ENCODE peak calls at places on chromosomes 3 and 15, in seven cellular contexts. One of them, this sample, is unnamed.

GRCh38 chr15:74955796-74956647 is 550 bp downstream of the RPP25 start:
- DNase-seq in ascending aorta: peak
- DNase-seq in colonic mucosa: peak
- DNase-seq in fibroblast of pulmonary artery: peak
- DNase-seq in IMR-90: peak
- DNase-seq in heart right ventricle: peak
- DNase-seq in AG09309: no peak
- DNase-seq in this sample: peak

GRCh38 chr15:88233921-88234320 is 22.6 kb downstream of the NTRK3 start:
- DNase-seq in colonic mucosa: no peak
- DNase-seq in ascending aorta: no peak
- DNase-seq in AG09309: no peak
- DNase-seq in fibroblast of pulmonary artery: no peak
- DNase-seq in IMR-90: no peak
- DNase-seq in heart right ventricle: no peak
- DNase-seq in this sample: no peak

GRCh38 chr3:125381743-125382142 is 6.6 kb upstream of the ZNF148 start:
- DNase-seq in IMR-90: peak
- DNase-seq in fibroblast of pulmonary artery: no peak
- DNase-seq in AG09309: no peak
- DNase-seq in heart right ventricle: no peak
- DNase-seq in ascending aorta: no peak
- DNase-seq in colonic mucosa: no peak
- DNase-seq in this sample: peak

GRCh38 chr3:170200992-170201391 is 19.5 kb upstream of the PHC3 start:
- DNase-seq in heart right ventricle: no peak
- DNase-seq in colonic mucosa: no peak
- DNase-seq in IMR-90: no peak
- DNase-seq in AG09309: no peak
- DNase-seq in ascending aorta: no peak
- DNase-seq in fibroblast of pulmonary artery: no peak
- DNase-seq in this sample: no peak

GRCh38 chr3:104951426-104951825 is 415.3 kb upstream of the ALCAM start:
- DNase-seq in fibroblast of pulmonary artery: peak
- DNase-seq in AG09309: no peak
- DNase-seq in IMR-90: peak
- DNase-seq in heart right ventricle: no peak
- DNase-seq in ascending aorta: no peak
- DNase-seq in colonic mucosa: no peak
- DNase-seq in this sample: peak

GRCh38 chr15:25859838-25860645 is 3.1 kb downstream of the ATP10A start:
- DNase-seq in fibroblast of pulmonary artery: no peak
- DNase-seq in ascending aorta: peak
- DNase-seq in colonic mucosa: no peak
- DNase-seq in IMR-90: no peak
- DNase-seq in heart right ventricle: no peak
- DNase-seq in AG09309: no peak
- DNase-seq in this sample: no peak

GRCh38 chr3:2937578-2937977 is 172.6 kb downstream of the IL5RA start:
- DNase-seq in IMR-90: no peak
- DNase-seq in heart right ventricle: no peak
- DNase-seq in ascending aorta: no peak
- DNase-seq in AG09309: no peak
- DNase-seq in fibroblast of pulmonary artery: no peak
- DNase-seq in colonic mucosa: no peak
- DNase-seq in this sample: no peak

GRCh38 chr15:73346735-73347312 is 21.9 kb downstream of the HCN4 start:
- DNase-seq in IMR-90: peak
- DNase-seq in fibroblast of pulmonary artery: peak
- DNase-seq in AG09309: no peak
- DNase-seq in heart right ventricle: peak
- DNase-seq in colonic mucosa: peak
- DNase-seq in ascending aorta: no peak
- DNase-seq in this sample: peak

GRCh38 chr3:124928333-124929202 is 6.0 kb downstream of the MUC13 start:
- DNase-seq in AG09309: peak
- DNase-seq in colonic mucosa: peak
- DNase-seq in ascending aorta: peak
- DNase-seq in fibroblast of pulmonary artery: peak
- DNase-seq in IMR-90: peak
- DNase-seq in heart right ventricle: peak
- DNase-seq in this sample: peak

GRCh38 chr3:132417695-132418520 is 606 bp downstream of the DNAJC13 start:
- DNase-seq in heart right ventricle: no peak
- DNase-seq in colonic mucosa: peak
- DNase-seq in AG09309: no peak
- DNase-seq in fibroblast of pulmonary artery: peak
- DNase-seq in IMR-90: peak
- DNase-seq in ascending aorta: no peak
- DNase-seq in this sample: peak

GRCh38 chr3:43998374-43998840 is 243.3 kb upstream of the TOPAZ1 start:
- DNase-seq in ascending aorta: no peak
- DNase-seq in heart right ventricle: no peak
- DNase-seq in IMR-90: no peak
- DNase-seq in AG09309: no peak
- DNase-seq in colonic mucosa: no peak
- DNase-seq in fibroblast of pulmonary artery: no peak
- DNase-seq in this sample: no peak

GRCh38 chr3:48563382-48563918 is at the start of gene UCN2:
- DNase-seq in colonic mucosa: no peak
- DNase-seq in heart right ventricle: no peak
- DNase-seq in ascending aorta: no peak
- DNase-seq in IMR-90: peak
- DNase-seq in AG09309: no peak
- DNase-seq in fibroblast of pulmonary artery: peak
- DNase-seq in this sample: peak

GRCh38 chr15:71115567-71116351 is 488 bp downstream of the THSD4 start:
- DNase-seq in heart right ventricle: peak
- DNase-seq in AG09309: no peak
- DNase-seq in ascending aorta: peak
- DNase-seq in colonic mucosa: peak
- DNase-seq in IMR-90: peak
- DNase-seq in fibroblast of pulmonary artery: peak
- DNase-seq in this sample: peak

GRCh38 chr15:98955980-98956723 is 51.4 kb downstream of the PGPEP1L start:
- DNase-seq in colonic mucosa: no peak
- DNase-seq in AG09309: no peak
- DNase-seq in IMR-90: no peak
- DNase-seq in fibroblast of pulmonary artery: no peak
- DNase-seq in ascending aorta: no peak
- DNase-seq in heart right ventricle: no peak
- DNase-seq in this sample: no peak

GRCh38 chr15:48940508-48940907 is 23.2 kb downstream of the SHC4 start:
- DNase-seq in AG09309: peak
- DNase-seq in heart right ventricle: no peak
- DNase-seq in colonic mucosa: no peak
- DNase-seq in ascending aorta: no peak
- DNase-seq in fibroblast of pulmonary artery: peak
- DNase-seq in IMR-90: peak
- DNase-seq in this sample: peak

GRCh38 chr3:129845956-129846355 is 47.6 kb downstream of the TMCC1 start:
- DNase-seq in colonic mucosa: no peak
- DNase-seq in IMR-90: no peak
- DNase-seq in ascending aorta: no peak
- DNase-seq in fibroblast of pulmonary artery: peak
- DNase-seq in AG09309: no peak
- DNase-seq in heart right ventricle: no peak
- DNase-seq in this sample: peak

GRCh38 chr3:153275514-153275913 is 113.5 kb downstream of the RAP2B start:
- DNase-seq in IMR-90: no peak
- DNase-seq in ascending aorta: no peak
- DNase-seq in colonic mucosa: no peak
- DNase-seq in fibroblast of pulmonary artery: no peak
- DNase-seq in AG09309: no peak
- DNase-seq in heart right ventricle: no peak
- DNase-seq in this sample: no peak

GRCh38 chr3:31004025-31004678 is 109.7 kb upstream of the GADL1 start:
- DNase-seq in AG09309: peak
- DNase-seq in fibroblast of pulmonary artery: peak
- DNase-seq in colonic mucosa: no peak
- DNase-seq in ascending aorta: no peak
- DNase-seq in IMR-90: peak
- DNase-seq in heart right ventricle: no peak
- DNase-seq in this sample: peak

GRCh38 chr15:100809151-100809550 is 70.5 kb upstream of the ALDH1A3 start:
- DNase-seq in ascending aorta: no peak
- DNase-seq in fibroblast of pulmonary artery: peak
- DNase-seq in AG09309: no peak
- DNase-seq in colonic mucosa: no peak
- DNase-seq in heart right ventricle: no peak
- DNase-seq in IMR-90: no peak
- DNase-seq in this sample: peak

GRCh38 chr3:149586871-149587270 is 71.0 kb downstream of the WWTR1 start:
- DNase-seq in fibroblast of pulmonary artery: no peak
- DNase-seq in heart right ventricle: no peak
- DNase-seq in colonic mucosa: no peak
- DNase-seq in ascending aorta: no peak
- DNase-seq in IMR-90: peak
- DNase-seq in AG09309: no peak
- DNase-seq in this sample: peak

GRCh38 chr3:151379083-151379734 is 5.3 kb downstream of the P2RY12 start:
- DNase-seq in IMR-90: no peak
- DNase-seq in heart right ventricle: peak
- DNase-seq in ascending aorta: no peak
- DNase-seq in colonic mucosa: peak
- DNase-seq in AG09309: no peak
- DNase-seq in fibroblast of pulmonary artery: peak
- DNase-seq in this sample: peak

GRCh38 chr3:127011270-127011992 is 28.5 kb downstream of the PLXNA1 start:
- DNase-seq in fibroblast of pulmonary artery: peak
- DNase-seq in colonic mucosa: no peak
- DNase-seq in IMR-90: peak
- DNase-seq in ascending aorta: peak
- DNase-seq in heart right ventricle: peak
- DNase-seq in AG09309: peak
- DNase-seq in this sample: peak

GRCh38 chr3:144708437-144708836 is 736.8 kb downstream of the DIPK2A start:
- DNase-seq in colonic mucosa: no peak
- DNase-seq in IMR-90: no peak
- DNase-seq in ascending aorta: no peak
- DNase-seq in fibroblast of pulmonary artery: no peak
- DNase-seq in heart right ventricle: no peak
- DNase-seq in AG09309: no peak
- DNase-seq in this sample: no peak

GRCh38 chr3:108511490-108511889 is 1.1 kb upstream of the MYH15 start:
- DNase-seq in IMR-90: no peak
- DNase-seq in colonic mucosa: no peak
- DNase-seq in ascending aorta: no peak
- DNase-seq in AG09309: no peak
- DNase-seq in heart right ventricle: no peak
- DNase-seq in fibroblast of pulmonary artery: no peak
- DNase-seq in this sample: no peak

GRCh38 chr15:40441736-40442531 is 1.2 kb downstream of the BAHD1 start:
- DNase-seq in AG09309: no peak
- DNase-seq in colonic mucosa: peak
- DNase-seq in ascending aorta: no peak
- DNase-seq in heart right ventricle: no peak
- DNase-seq in IMR-90: no peak
- DNase-seq in fibroblast of pulmonary artery: no peak
- DNase-seq in this sample: no peak

GRCh38 chr15:40440300-40441011 is at the start of gene BAHD1:
- DNase-seq in fibroblast of pulmonary artery: peak
- DNase-seq in ascending aorta: peak
- DNase-seq in IMR-90: peak
- DNase-seq in heart right ventricle: peak
- DNase-seq in AG09309: peak
- DNase-seq in colonic mucosa: peak
- DNase-seq in this sample: peak

GRCh38 chr15:40439461-40440299 is 1.1 kb upstream of the BAHD1 start:
- DNase-seq in colonic mucosa: peak
- DNase-seq in IMR-90: peak
- DNase-seq in AG09309: no peak
- DNase-seq in heart right ventricle: no peak
- DNase-seq in fibroblast of pulmonary artery: peak
- DNase-seq in ascending aorta: peak
- DNase-seq in this sample: no peak

GRCh38 chr15:40443255-40443654 is 2.5 kb downstream of the BAHD1 start:
- DNase-seq in colonic mucosa: no peak
- DNase-seq in heart right ventricle: no peak
- DNase-seq in fibroblast of pulmonary artery: no peak
- DNase-seq in AG09309: no peak
- DNase-seq in ascending aorta: no peak
- DNase-seq in IMR-90: no peak
- DNase-seq in this sample: no peak

GRCh38 chr15:40441012-40441735 is 421 bp downstream of the BAHD1 start:
- DNase-seq in fibroblast of pulmonary artery: no peak
- DNase-seq in heart right ventricle: peak
- DNase-seq in IMR-90: no peak
- DNase-seq in colonic mucosa: no peak
- DNase-seq in ascending aorta: no peak
- DNase-seq in AG09309: no peak
- DNase-seq in this sample: no peak
- TF ChIP-seq CTCF in fibroblast of pulmonary artery: no peak
- TF ChIP-seq CTCF in heart right ventricle: no peak
- TF ChIP-seq CTCF in IMR-90: peak
- TF ChIP-seq CTCF in colonic mucosa: no peak
- TF ChIP-seq CTCF in ascending aorta: no peak
- TF ChIP-seq CTCF in AG09309: no peak
- TF ChIP-seq CTCF in this sample: no peak

GRCh38 chr3:51955175-51955892 is at the start of gene GPR62:
- DNase-seq in heart right ventricle: no peak
- DNase-seq in ascending aorta: no peak
- DNase-seq in AG09309: no peak
- DNase-seq in IMR-90: no peak
- DNase-seq in colonic mucosa: no peak
- DNase-seq in fibroblast of pulmonary artery: no peak
- DNase-seq in this sample: no peak
- H3K4me3 ChIP-seq in heart right ventricle: peak
- H3K4me3 ChIP-seq in ascending aorta: peak
- H3K4me3 ChIP-seq in AG09309: no peak
- H3K4me3 ChIP-seq in IMR-90: no peak
- H3K4me3 ChIP-seq in colonic mucosa: peak
- H3K4me3 ChIP-seq in fibroblast of pulmonary artery: no peak
- H3K4me3 ChIP-seq in this sample: no peak

GRCh38 chr15:79130535-79131130 is 40.1 kb upstream of the RASGRF1 start:
- DNase-seq in AG09309: no peak
- DNase-seq in colonic mucosa: no peak
- DNase-seq in IMR-90: no peak
- DNase-seq in fibroblast of pulmonary artery: no peak
- DNase-seq in heart right ventricle: no peak
- DNase-seq in ascending aorta: no peak
- DNase-seq in this sample: no peak
- TF ChIP-seq CTCF in AG09309: no peak
- TF ChIP-seq CTCF in colonic mucosa: no peak
- TF ChIP-seq CTCF in IMR-90: no peak
- TF ChIP-seq CTCF in fibroblast of pulmonary artery: no peak
- TF ChIP-seq CTCF in heart right ventricle: no peak
- TF ChIP-seq CTCF in ascending aorta: no peak
- TF ChIP-seq CTCF in this sample: no peak

GRCh38 chr15:50627351-50628055 is 59.1 kb downstream of the TRPM7 start:
- DNase-seq in IMR-90: peak
- DNase-seq in AG09309: peak
- DNase-seq in fibroblast of pulmonary artery: peak
- DNase-seq in heart right ventricle: no peak
- DNase-seq in colonic mucosa: no peak
- DNase-seq in ascending aorta: no peak
- DNase-seq in this sample: peak
- H3K4me3 ChIP-seq in IMR-90: no peak
- H3K4me3 ChIP-seq in AG09309: no peak
- H3K4me3 ChIP-seq in fibroblast of pulmonary artery: no peak
- H3K4me3 ChIP-seq in heart right ventricle: no peak
- H3K4me3 ChIP-seq in colonic mucosa: no peak
- H3K4me3 ChIP-seq in ascending aorta: no peak
- H3K4me3 ChIP-seq in this sample: no peak

This sample was measured in cardiac fibroblast.